ENCODE peak calls at places on chromosome 16, in nine cellular contexts. Q is fibroblast of mammary gland, F is esophagus squamous epithelium, X is AG04449, S is left ventricle myocardium inferior, A is AG09319, O is stomach, J is heart left ventricle, C is endothelial cell. M is an unnamed sample.

GRCh38 chr16:29734826-29735225 is 11.0 kb downstream of the C16orf54 start:
- DNase-seq in S (no peak), O (no peak), C (no peak), Q (peak), J (no peak), X (no peak), A (no peak), F (no peak), M (no peak)

GRCh38 chr16:56281256-56281805 is 90.0 kb downstream of the GNAO1 start:
- DNase-seq in C (peak), A (no peak), F (no peak), Q (peak), X (no peak), J (no peak), S (no peak), O (no peak), M (no peak)

GRCh38 chr16:85566502-85567100 is 46.5 kb upstream of the GSE1 start:
- DNase-seq in S (no peak), C (no peak), J (no peak), Q (no peak), A (no peak), O (no peak), X (no peak), F (no peak), M (no peak)

GRCh38 chr16:81189100-81189664 is 49.3 kb upstream of the BCO1 start:
- DNase-seq in S (peak), O (peak), X (no peak), C (no peak), A (peak), Q (peak), J (peak), F (no peak), M (no peak)

GRCh38 chr16:56667581-56668571 is at the start of gene MT1G:
- DNase-seq in F (no peak), Q (no peak), X (no peak), C (no peak), J (peak), O (peak), A (no peak), S (peak), M (no peak)

GRCh38 chr16:57894390-57895080 is 76.4 kb downstream of the CNGB1 start:
- DNase-seq in C (no peak), X (no peak), Q (no peak), S (no peak), F (no peak), A (no peak), O (no peak), J (no peak), M (no peak)

GRCh38 chr16:51326131-51326856 is 175.2 kb upstream of the SALL1 start:
- DNase-seq in C (no peak), O (no peak), A (no peak), F (no peak), J (no peak), S (no peak), Q (peak), X (peak), M (no peak)

GRCh38 chr16:87348616-87349157 is 31.5 kb upstream of the C16orf95 start:
- DNase-seq in J (no peak), C (no peak), A (no peak), F (no peak), Q (no peak), S (no peak), O (no peak), X (no peak), M (no peak)

GRCh38 chr16:22139008-22139407 is 23.3 kb upstream of the SDR42E2 start:
- DNase-seq in F (no peak), O (no peak), C (no peak), A (no peak), Q (no peak), S (no peak), X (no peak), J (no peak), M (no peak)

GRCh38 chr16:22077700-22078313 is 14.5 kb upstream of the VWA3A start:
- DNase-seq in J (peak), F (no peak), O (peak), Q (peak), S (peak), X (no peak), A (peak), C (peak), M (peak)

GRCh38 chr16:22318690-22319358 is 21.6 kb downstream of the POLR3E start:
- DNase-seq in S (no peak), J (no peak), C (peak), X (no peak), Q (peak), O (peak), A (no peak), F (no peak), M (peak)

GRCh38 chr16:67844441-67844840 is 2.3 kb upstream of the NUTF2 start:
- DNase-seq in Q (peak), C (no peak), S (no peak), F (no peak), X (no peak), A (no peak), O (no peak), J (no peak), M (no peak)
- TF ChIP-seq CTCF in Q (peak), C (no peak), S (peak), F (peak), X (peak), A (no peak), O (no peak), J (no peak), M (no peak)

GRCh38 chr16:62883526-62883925 is 847.3 kb upstream of the CDH8 start:
- DNase-seq in S (no peak), A (no peak), O (no peak), J (no peak), F (no peak), C (no peak), Q (no peak), X (no peak), M (no peak)

GRCh38 chr16:62882552-62883221 is 846.4 kb upstream of the CDH8 start:
- DNase-seq in A (no peak), F (no peak), S (no peak), C (no peak), O (no peak), X (no peak), Q (no peak), J (no peak), M (no peak)
- TF ChIP-seq CTCF in A (no peak), F (no peak), S (no peak), C (no peak), O (no peak), X (no peak), Q (no peak), J (no peak), M (no peak)

DNA sequence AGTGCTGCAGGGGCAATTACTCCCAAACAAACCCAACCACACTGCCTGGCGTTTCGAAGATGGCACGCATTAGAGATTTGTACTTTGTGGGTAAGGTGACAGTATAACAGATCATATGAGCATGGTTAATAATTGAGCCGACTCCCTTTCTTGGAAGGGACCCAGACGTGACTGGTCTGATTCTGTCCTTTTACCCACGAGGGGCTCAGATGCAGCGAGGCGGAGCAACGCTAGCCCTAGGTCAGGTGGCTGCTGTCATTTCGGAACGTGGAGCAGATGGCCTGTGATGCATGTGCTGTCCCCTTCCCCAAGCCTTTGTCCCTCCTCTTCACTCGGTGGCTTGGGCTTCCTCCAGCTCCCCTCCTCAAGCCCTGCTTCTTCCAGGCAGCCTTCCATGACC is 84.2 kb downstream of the SNX29 start:
- DNase-seq in X (no peak), F (no peak), C (no peak), A (no peak), J (no peak), Q (no peak), S (no peak), O (no peak), M (no peak)
- TF ChIP-seq CTCF in X (no peak), F (no peak), C (no peak), A (no peak), J (no peak), Q (no peak), S (no peak), O (no peak), M (no peak)

DNA sequence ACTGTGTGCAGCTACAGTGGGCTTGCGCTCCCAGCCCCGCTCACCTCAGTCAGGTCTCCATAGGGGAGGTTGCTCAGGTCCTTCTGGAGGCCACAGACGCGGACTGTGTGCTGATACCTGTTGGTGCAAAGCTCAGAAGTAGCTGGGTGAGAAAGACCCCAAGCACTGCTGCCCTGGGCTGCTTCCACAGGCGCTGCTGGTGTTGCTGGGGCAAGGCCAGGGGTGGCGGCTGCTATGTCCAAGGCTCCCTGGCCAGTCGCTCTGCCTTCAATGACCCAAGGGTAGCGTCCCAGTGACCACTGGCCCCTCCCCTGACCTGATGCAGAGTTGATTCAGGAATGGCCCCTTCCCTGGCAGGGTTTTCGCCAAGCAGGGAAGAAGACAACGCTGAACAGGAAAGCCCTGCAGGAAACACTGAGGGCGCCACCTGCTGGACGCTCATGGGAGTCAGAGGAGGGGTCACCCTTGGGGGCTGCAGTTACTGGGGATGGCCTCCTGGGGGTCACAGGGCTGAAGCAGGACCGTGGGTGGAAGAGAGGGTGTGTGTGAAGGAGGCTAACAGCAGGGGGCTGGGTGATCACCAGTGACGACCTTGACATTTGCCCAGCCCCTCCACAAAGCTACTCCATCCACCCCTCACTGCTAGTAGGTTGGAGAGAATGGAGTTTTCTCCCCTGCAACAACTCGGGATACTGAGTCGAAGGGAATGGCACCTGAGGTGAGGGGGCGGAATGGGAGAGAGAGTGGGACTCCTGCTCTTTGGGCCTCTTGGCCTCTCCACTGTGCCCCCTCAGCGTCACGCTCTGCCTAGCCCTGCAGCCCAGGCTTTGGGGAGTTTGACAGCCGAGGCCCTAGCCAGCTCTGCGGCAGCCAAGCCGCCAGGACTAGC is 38.3 kb downstream of the ABCC12 start:
- DNase-seq in O (no peak), X (no peak), C (peak), J (no peak), S (peak), A (no peak), F (no peak), Q (peak), M (peak)
- TF ChIP-seq CTCF in O (no peak), X (peak), C (peak), J (peak), S (peak), A (peak), F (no peak), Q (peak), M (peak)

GRCh38 chr16:89450537-89450936 is 39.8 kb downstream of the ANKRD11 start:
- DNase-seq in Q (no peak), S (no peak), C (no peak), O (no peak), A (no peak), J (no peak), F (no peak), X (no peak), M (no peak)

GRCh38 chr16:89448656-89449055 is 41.7 kb downstream of the ANKRD11 start:
- DNase-seq in S (peak), F (no peak), O (peak), J (peak), A (no peak), X (no peak), Q (no peak), C (no peak), M (no peak)

GRCh38 chr16:89452241-89452640 is 38.1 kb downstream of the ANKRD11 start:
- DNase-seq in Q (no peak), S (no peak), A (no peak), X (no peak), F (no peak), C (no peak), J (no peak), O (no peak), M (no peak)

GRCh38 chr16:89446975-89447293 is 43.4 kb downstream of the ANKRD11 start:
- DNase-seq in A (no peak), O (no peak), F (no peak), J (no peak), X (no peak), S (no peak), C (no peak), Q (no peak), M (no peak)

DNA sequence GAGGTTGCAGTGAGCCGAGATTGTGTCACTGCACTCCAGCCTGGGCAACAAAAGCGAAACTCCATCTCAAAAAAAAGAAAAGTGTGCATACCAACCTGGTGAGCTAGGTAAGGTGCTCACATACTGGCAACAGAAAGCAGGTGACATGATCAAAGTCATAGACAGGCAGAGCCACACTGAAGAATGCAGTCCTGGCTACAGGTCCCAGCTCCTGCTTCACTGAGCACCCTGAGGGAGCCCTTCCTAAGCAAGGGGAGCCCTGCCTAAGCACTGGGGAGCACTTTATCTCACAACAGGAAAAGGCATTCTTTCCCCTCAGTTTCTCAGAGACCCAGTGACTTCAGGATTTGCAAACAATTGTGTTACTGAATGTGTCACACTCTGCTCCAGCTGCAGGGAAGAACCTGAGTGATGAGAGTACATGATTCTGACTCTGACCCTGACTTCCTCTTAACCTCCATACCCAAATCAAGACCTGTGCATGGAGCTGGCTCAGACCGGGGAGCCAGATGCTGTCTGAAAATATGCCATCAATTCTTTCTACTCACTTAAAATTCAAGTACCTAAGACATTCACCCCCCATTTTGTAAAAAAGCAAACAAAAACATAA is 40.5 kb downstream of the ANKRD11 start:
- DNase-seq in S (no peak), F (no peak), X (no peak), J (no peak), Q (peak), O (no peak), C (no peak), A (no peak), M (no peak)
- TF ChIP-seq CTCF in S (no peak), F (no peak), X (no peak), J (no peak), Q (no peak), O (no peak), C (no peak), A (no peak), M (no peak)